ENCODE peak calls at places on chromosomes 12 and 14, in nine cellular contexts. E, M, A, S, N, J, K, Z and R are unnamed samples.

GRCh38 chr12:26247873-26248272 is 52.5 kb downstream of the SSPN start:
- DNase-seq in E (no peak), M (no peak), A (no peak), S (no peak), N (no peak), J (no peak), K (no peak), Z (no peak), R (no peak)

GRCh38 chr14:85534914-85535313 is 5.0 kb downstream of the FLRT2 start:
- DNase-seq in E (no peak), M (no peak), A (no peak), S (no peak), N (no peak), J (no peak), K (no peak), Z (peak), R (no peak)

GRCh38 chr14:100192250-100192671 is 32.8 kb upstream of the DEGS2 start:
- DNase-seq in E (no peak), M (no peak), A (no peak), S (peak), N (no peak), J (no peak), K (no peak), Z (peak), R (no peak)

GRCh38 chr14:89598548-89599186 is 181.6 kb upstream of the FOXN3 start:
- DNase-seq in E (no peak), M (peak), A (no peak), S (no peak), N (no peak), J (no peak), K (no peak), Z (no peak), R (no peak)

GRCh38 chr14:90811641-90812040 is 4.6 kb downstream of the TTC7B start:
- DNase-seq in E (no peak), M (no peak), A (no peak), S (no peak), N (no peak), J (no peak), K (no peak), Z (peak), R (no peak)

GRCh38 chr12:29103539-29103974 is 45.5 kb upstream of the FAR2 start:
- DNase-seq in E (no peak), M (peak), A (no peak), S (no peak), N (no peak), J (no peak), K (no peak), Z (no peak), R (no peak)

GRCh38 chr12:123436017-123436964 is at the start of gene RILPL2:
- DNase-seq in E (peak), M (peak), A (peak), S (peak), N (peak), J (no peak), K (peak), Z (peak), R (peak)

GRCh38 chr14:104956290-104956890 is 21.8 kb downstream of the AHNAK2 start:
- DNase-seq in E (no peak), M (no peak), A (no peak), S (no peak), N (no peak), J (no peak), K (no peak), Z (no peak), R (no peak)

GRCh38 chr14:90518941-90519256 is 122.1 kb downstream of the CALM1 start:
- DNase-seq in E (no peak), M (no peak), A (no peak), S (no peak), N (peak), J (no peak), K (no peak), Z (peak), R (no peak)